ENCODE peak calls at places on chromosomes 7 and 10, in eight cellular contexts. N is HCT116, A is GM12878, P is K562, U is Panc1, I is SK-N-SH, Z is HepG2, B is HL-60. M is an unnamed sample.

GRCh38 chr10:122181055-122181732 is 89.9 kb upstream of the BTBD16 start:
- DNase-seq in N (no peak), P (no peak), U (no peak), Z (no peak), I (no peak), A (no peak), B (no peak), M (no peak)

GRCh38 chr7:14023838-14024237 is 34.4 kb upstream of the ETV1 start:
- DNase-seq in B (no peak), I (no peak), P (no peak), U (no peak), A (no peak), Z (no peak), N (no peak), M (no peak)

GRCh38 chr7:84536256-84536870 is 341.8 kb upstream of the SEMA3A start:
- DNase-seq in Z (no peak), B (no peak), N (no peak), A (no peak), I (no peak), P (no peak), U (no peak), M (no peak)

GRCh38 chr7:32952876-32953275 is 4.4 kb upstream of the FKBP9 start:
- DNase-seq in N (no peak), I (no peak), U (no peak), Z (no peak), P (no peak), B (no peak), A (no peak), M (no peak)

GRCh38 chr10:132135398-132135872 is 51.3 kb upstream of the DPYSL4 start:
- DNase-seq in Z (no peak), U (no peak), B (no peak), N (no peak), I (no peak), A (no peak), P (no peak), M (peak)

GRCh38 chr7:44489955-44490350 is 505 bp downstream of the NUDCD3 start:
- DNase-seq in B (no peak), A (no peak), I (no peak), P (peak), Z (no peak), U (no peak), N (no peak), M (no peak)

GRCh38 chr7:117269417-117269816 is 53.4 kb downstream of the WNT2 start:
- DNase-seq in P (no peak), A (no peak), N (peak), I (no peak), Z (no peak), B (no peak), U (peak), M (no peak)

GRCh38 chr10:61592581-61592980 is 70.1 kb upstream of the CABCOCO1 start:
- DNase-seq in N (peak), I (no peak), P (peak), B (no peak), Z (peak), A (no peak), U (no peak), M (peak)

GRCh38 chr7:106485919-106486318 is 175.0 kb downstream of the CCDC71L start:
- DNase-seq in Z (no peak), B (no peak), P (no peak), A (no peak), N (no peak), U (no peak), I (no peak), M (no peak)

GRCh38 chr10:14329609-14330246 is 996 bp downstream of the FRMD4A start:
- DNase-seq in P (no peak), Z (no peak), B (no peak), I (peak), U (no peak), N (no peak), A (no peak), M (peak)
- TF ChIP-seq REST in P (no peak), Z (no peak), B (no peak), I (no peak), U (no peak), N (no peak), A (no peak), M (no peak)

GRCh38 chr7:26954929-26955328 is 90.5 kb upstream of the SKAP2 start:
- DNase-seq in U (no peak), B (no peak), P (no peak), I (no peak), A (no peak), N (no peak), Z (no peak), M (no peak)
- TF ChIP-seq POLR2AphosphoS5 in U (no peak), B (no peak), P (no peak), I (no peak), A (no peak), N (no peak), Z (no peak), M (no peak)

DNA sequence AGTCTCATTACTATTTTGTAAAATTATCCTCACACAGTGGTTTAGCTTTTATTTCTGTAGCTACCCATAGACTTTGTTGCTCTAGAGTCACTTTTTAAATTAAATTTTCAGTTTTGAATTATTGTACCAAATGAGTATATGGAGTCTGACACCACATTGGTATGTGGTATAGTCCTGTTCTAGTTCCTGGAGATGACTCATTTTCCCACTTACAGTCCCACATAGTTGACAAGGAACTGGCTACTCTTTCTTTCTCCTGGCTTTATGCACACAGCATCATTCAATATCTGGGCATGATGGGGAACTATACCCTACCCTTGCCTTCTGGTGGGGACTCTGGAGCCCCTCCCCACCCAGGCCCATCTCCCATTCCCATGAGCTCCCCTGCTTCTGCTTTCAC is 92.6 kb upstream of the RAB11FIP2 start:
- DNase-seq in P (no peak), U (no peak), I (no peak), Z (no peak), N (no peak), B (no peak), A (no peak), M (no peak)
- TF ChIP-seq REST in P (no peak), U (no peak), I (no peak), Z (no peak), N (no peak), B (no peak), A (no peak), M (no peak)

GRCh38 chr7:114944742-114945625 is 23.1 kb downstream of the MDFIC start:
- DNase-seq in Z (no peak), U (no peak), I (no peak), P (no peak), B (no peak), A (no peak), N (no peak), M (peak)
- TF ChIP-seq POLR2AphosphoS5 in Z (no peak), U (no peak), I (no peak), P (no peak), B (no peak), A (no peak), N (no peak), M (no peak)